ENCODE peak calls at places on chromosomes 5 and 9, in eight cellular contexts. D is cardiac muscle cell, X is amygdala, L is endodermal cell, I is HEK293T, S is HAP-1, K is AG08395, G is AG09319. M is an unnamed sample.

GRCh38 chr5:92391-93220 is 638 bp downstream of the PLEKHG4B start:
- DNase-seq in D (no peak), X (no peak), L (no peak), I (no peak), S (peak), K (no peak), G (no peak), M (peak)

GRCh38 chr5:32420506-32420905 is 24.0 kb downstream of the ZFR start:
- DNase-seq in D (no peak), X (no peak), L (no peak), I (no peak), S (peak), K (peak), G (no peak), M (no peak)

GRCh38 chr5:76714771-76715483 is 999 bp upstream of the F2R start:
- DNase-seq in D (peak), X (no peak), L (peak), I (no peak), S (peak), K (no peak), G (no peak), M (no peak)

GRCh38 chr9:1513105-1513504 is 462.9 kb downstream of the DMRT2 start:
- DNase-seq in D (no peak), X (no peak), L (no peak), I (no peak), S (no peak), K (no peak), G (no peak), M (no peak)

GRCh38 chr5:120788481-120788880 is 324.4 kb downstream of the PRR16 start:
- DNase-seq in D (no peak), X (no peak), L (no peak), I (no peak), S (no peak), K (no peak), G (no peak), M (no peak)

GRCh38 chr9:105572455-105572854 is 14.5 kb downstream of the FKTN start:
- DNase-seq in D (no peak), X (no peak), L (no peak), I (no peak), S (no peak), K (no peak), G (no peak), M (no peak)

GRCh38 chr5:96133337-96134094 is 171.9 kb upstream of the ELL2 start:
- DNase-seq in D (no peak), X (no peak), L (no peak), I (no peak), S (no peak), K (peak), G (no peak), M (no peak)

GRCh38 chr9:116318463-116319271 is 165.1 kb downstream of the PAPPA start:
- DNase-seq in D (peak), X (no peak), L (peak), I (no peak), S (peak), K (peak), G (peak), M (peak)

GRCh38 chr5:38673671-38674071 is 117.2 kb upstream of the LIFR start:
- DNase-seq in D (no peak), X (no peak), L (peak), I (no peak), S (no peak), K (no peak), G (no peak), M (no peak)

GRCh38 chr5:59522201-59522831 is 371.2 kb downstream of the PDE4D start:
- DNase-seq in D (no peak), X (no peak), L (no peak), I (no peak), S (no peak), K (no peak), G (no peak), M (no peak)

GRCh38 chr9:135340143-135340655 is 139.4 kb upstream of the PPP1R26 start:
- DNase-seq in D (no peak), X (no peak), L (peak), I (no peak), S (no peak), K (no peak), G (no peak), M (no peak)

GRCh38 chr5:73179730-73180129 is 6.7 kb downstream of the TMEM174 start:
- DNase-seq in D (no peak), X (no peak), L (no peak), I (no peak), S (no peak), K (no peak), G (no peak), M (no peak)

GRCh38 chr9:16824545-16825041 is 45.9 kb downstream of the BNC2 start:
- DNase-seq in D (no peak), X (no peak), L (peak), I (no peak), S (no peak), K (no peak), G (peak), M (no peak)

GRCh38 chr5:146066968-146067367 is 38.4 kb downstream of the PLAC8L1 start:
- DNase-seq in D (no peak), X (no peak), L (peak), I (no peak), S (no peak), K (no peak), G (no peak), M (no peak)

GRCh38 chr5:16866795-16867584 is 69.1 kb downstream of the MYO10 start:
- DNase-seq in D (peak), X (no peak), L (peak), I (peak), S (no peak), K (peak), G (no peak), M (no peak)

GRCh38 chr9:119639287-119639955 is 270.2 kb upstream of the BRINP1 start:
- DNase-seq in D (peak), X (no peak), L (peak), I (no peak), S (no peak), K (no peak), G (no peak), M (peak)

GRCh38 chr5:112795944-112796678 is 58.4 kb downstream of the APC start:
- DNase-seq in D (no peak), X (no peak), L (no peak), I (no peak), S (no peak), K (no peak), G (no peak), M (no peak)

GRCh38 chr9:35280394-35280793 is 118.6 kb downstream of the UNC13B start:
- DNase-seq in D (no peak), X (no peak), L (no peak), I (no peak), S (no peak), K (no peak), G (no peak), M (no peak)

GRCh38 chr9:113508111-113508749 is 44.7 kb downstream of the RGS3 start:
- DNase-seq in D (no peak), X (no peak), L (peak), I (peak), S (peak), K (no peak), G (peak), M (no peak)

GRCh38 chr5:147381555-147381954 is 128.3 kb downstream of the DPYSL3 start:
- DNase-seq in D (no peak), X (no peak), L (no peak), I (no peak), S (no peak), K (no peak), G (no peak), M (no peak)

GRCh38 chr5:126186210-126186609 is 237.0 kb upstream of the GRAMD2B start:
- DNase-seq in D (no peak), X (no peak), L (no peak), I (no peak), S (no peak), K (no peak), G (no peak), M (no peak)

M was measured in NCI-H2227 treated with DMSO at 0.1 percent for 48 hours.